ENCODE peak calls at places on chromosomes 13 and 19, in six cellular contexts. One of them, this sample, is unnamed.

GRCh38 chr19:45638930-45639729 is at the start of gene EML2:
- DNase-seq in astrocyte of the cerebellum: no peak
- DNase-seq in coronary artery: no peak
- DNase-seq in stimulated activated CD8-positive, alpha-beta memory T cell treated with anti-CD3 and anti-CD28 coated beads, Interleukin-7, amount 100 ng/mL, for 4 hours: peak; percentile 42
- DNase-seq in ovary: peak; percentile 21
- DNase-seq in C1 segment of cervical spinal cord: no peak
- DNase-seq in this sample: peak; percentile 7

GRCh38 chr19:33175886-33176669 is 18.1 kb upstream of the LRP3 start:
- DNase-seq in astrocyte of the cerebellum: no peak
- DNase-seq in coronary artery: peak; percentile 74
- DNase-seq in stimulated activated CD8-positive, alpha-beta memory T cell treated with anti-CD3 and anti-CD28 coated beads, Interleukin-7, amount 100 ng/mL, for 4 hours: no peak
- DNase-seq in ovary: no peak
- DNase-seq in C1 segment of cervical spinal cord: no peak
- DNase-seq in this sample: no peak

GRCh38 chr13:75702476-75702875 is 66.3 kb downstream of the LMO7 start:
- DNase-seq in astrocyte of the cerebellum: no peak
- DNase-seq in coronary artery: no peak
- DNase-seq in stimulated activated CD8-positive, alpha-beta memory T cell treated with anti-CD3 and anti-CD28 coated beads, Interleukin-7, amount 100 ng/mL, for 4 hours: no peak
- DNase-seq in ovary: no peak
- DNase-seq in C1 segment of cervical spinal cord: no peak
- DNase-seq in this sample: no peak

GRCh38 chr19:17244618-17245534 is 843 bp downstream of the NR2F6 start:
- DNase-seq in astrocyte of the cerebellum: no peak
- DNase-seq in coronary artery: no peak
- DNase-seq in stimulated activated CD8-positive, alpha-beta memory T cell treated with anti-CD3 and anti-CD28 coated beads, Interleukin-7, amount 100 ng/mL, for 4 hours: no peak
- DNase-seq in ovary: peak; percentile 46
- DNase-seq in C1 segment of cervical spinal cord: no peak
- DNase-seq in this sample: no peak

GRCh38 chr13:32737679-32738078 is 151.4 kb downstream of the PDS5B start:
- DNase-seq in astrocyte of the cerebellum: no peak
- DNase-seq in coronary artery: no peak
- DNase-seq in stimulated activated CD8-positive, alpha-beta memory T cell treated with anti-CD3 and anti-CD28 coated beads, Interleukin-7, amount 100 ng/mL, for 4 hours: no peak
- DNase-seq in ovary: no peak
- DNase-seq in C1 segment of cervical spinal cord: no peak
- DNase-seq in this sample: no peak

GRCh38 chr13:27631156-27631555 is 9.5 kb downstream of the POLR1D start:
- DNase-seq in astrocyte of the cerebellum: no peak
- DNase-seq in coronary artery: no peak
- DNase-seq in stimulated activated CD8-positive, alpha-beta memory T cell treated with anti-CD3 and anti-CD28 coated beads, Interleukin-7, amount 100 ng/mL, for 4 hours: no peak
- DNase-seq in ovary: no peak
- DNase-seq in C1 segment of cervical spinal cord: no peak
- DNase-seq in this sample: no peak

GRCh38 chr13:41408061-41408460 is 49.3 kb upstream of the RGCC start:
- DNase-seq in astrocyte of the cerebellum: no peak
- DNase-seq in coronary artery: no peak
- DNase-seq in stimulated activated CD8-positive, alpha-beta memory T cell treated with anti-CD3 and anti-CD28 coated beads, Interleukin-7, amount 100 ng/mL, for 4 hours: no peak
- DNase-seq in ovary: no peak
- DNase-seq in C1 segment of cervical spinal cord: no peak
- DNase-seq in this sample: no peak

GRCh38 chr13:27339299-27339698 is 68.7 kb downstream of the RASL11A start:
- DNase-seq in astrocyte of the cerebellum: no peak
- DNase-seq in coronary artery: no peak
- DNase-seq in stimulated activated CD8-positive, alpha-beta memory T cell treated with anti-CD3 and anti-CD28 coated beads, Interleukin-7, amount 100 ng/mL, for 4 hours: peak; percentile 15
- DNase-seq in ovary: no peak
- DNase-seq in C1 segment of cervical spinal cord: no peak
- DNase-seq in this sample: peak; percentile 29

GRCh38 chr13:26561636-26562537 is 4.4 kb downstream of the WASF3 start:
- DNase-seq in astrocyte of the cerebellum: peak; percentile 35
- DNase-seq in coronary artery: no peak
- DNase-seq in stimulated activated CD8-positive, alpha-beta memory T cell treated with anti-CD3 and anti-CD28 coated beads, Interleukin-7, amount 100 ng/mL, for 4 hours: no peak
- DNase-seq in ovary: no peak
- DNase-seq in C1 segment of cervical spinal cord: no peak
- DNase-seq in this sample: no peak

GRCh38 chr13:104854007-104854406 is 1681.5 kb downstream of the EFNB2 start:
- DNase-seq in astrocyte of the cerebellum: no peak
- DNase-seq in coronary artery: no peak
- DNase-seq in stimulated activated CD8-positive, alpha-beta memory T cell treated with anti-CD3 and anti-CD28 coated beads, Interleukin-7, amount 100 ng/mL, for 4 hours: no peak
- DNase-seq in ovary: no peak
- DNase-seq in C1 segment of cervical spinal cord: no peak
- DNase-seq in this sample: no peak

GRCh38 chr19:33397536-33398360 is 24.2 kb downstream of the CEBPG start:
- DNase-seq in astrocyte of the cerebellum: no peak
- DNase-seq in coronary artery: no peak
- DNase-seq in stimulated activated CD8-positive, alpha-beta memory T cell treated with anti-CD3 and anti-CD28 coated beads, Interleukin-7, amount 100 ng/mL, for 4 hours: no peak
- DNase-seq in ovary: no peak
- DNase-seq in C1 segment of cervical spinal cord: no peak
- DNase-seq in this sample: no peak

GRCh38 chr19:40461669-40462221 is 3.8 kb downstream of the BLVRB start:
- DNase-seq in astrocyte of the cerebellum: no peak
- DNase-seq in coronary artery: no peak
- DNase-seq in stimulated activated CD8-positive, alpha-beta memory T cell treated with anti-CD3 and anti-CD28 coated beads, Interleukin-7, amount 100 ng/mL, for 4 hours: no peak
- DNase-seq in ovary: no peak
- DNase-seq in C1 segment of cervical spinal cord: peak; percentile 23
- DNase-seq in this sample: no peak

GRCh38 chr19:16118489-16119033 is 6.9 kb downstream of the RAB8A start:
- DNase-seq in astrocyte of the cerebellum: no peak
- DNase-seq in coronary artery: no peak
- DNase-seq in stimulated activated CD8-positive, alpha-beta memory T cell treated with anti-CD3 and anti-CD28 coated beads, Interleukin-7, amount 100 ng/mL, for 4 hours: peak; percentile 17
- DNase-seq in ovary: no peak
- DNase-seq in C1 segment of cervical spinal cord: peak; percentile 20
- DNase-seq in this sample: no peak

GRCh38 chr19:11338164-11338563 is 1.3 kb downstream of the RAB3D start:
- DNase-seq in astrocyte of the cerebellum: no peak
- DNase-seq in coronary artery: no peak
- DNase-seq in stimulated activated CD8-positive, alpha-beta memory T cell treated with anti-CD3 and anti-CD28 coated beads, Interleukin-7, amount 100 ng/mL, for 4 hours: no peak
- DNase-seq in ovary: no peak
- DNase-seq in C1 segment of cervical spinal cord: no peak
- DNase-seq in this sample: no peak